ENCODE peak calls at places on chromosomes 11 and 22, in ten cellular contexts. Q, S, L, D, F, W, G, N, H and M are unnamed samples.

GRCh38 chr22:27628891-27629631 is 172.5 kb downstream of the MN1 start:
- DNase-seq in D (no peak), Q (no peak), W (peak; percentile 62), L (no peak), F (no peak), S (no peak), H (peak; percentile 37), N (no peak), G (no peak), M (no peak)

GRCh38 chr22:49599691-49600451 is 227.8 kb downstream of the BRD1 start:
- DNase-seq in W (no peak), S (no peak), Q (no peak), N (no peak), G (no peak), H (no peak), L (no peak), F (no peak), D (no peak), M (no peak)

GRCh38 chr11:36487619-36488018 is 22.5 kb downstream of the TRAF6 start:
- DNase-seq in H (no peak), Q (no peak), S (peak; percentile 89), F (no peak), D (no peak), W (no peak), N (peak; percentile 20), G (peak; percentile 63), L (no peak), M (no peak)

GRCh38 chr11:122797651-122798050 is 40.6 kb upstream of the CRTAM start:
- DNase-seq in D (no peak), Q (no peak), S (no peak), G (no peak), F (peak; percentile 25), L (no peak), N (no peak), H (no peak), W (no peak), M (no peak)

GRCh38 chr11:19957301-19957985 is 202.8 kb downstream of the DBX1 start:
- DNase-seq in F (no peak), Q (no peak), N (no peak), G (no peak), L (no peak), S (no peak), H (no peak), W (no peak), D (peak; percentile 48), M (no peak)

GRCh38 chr11:128902515-128903066 is 11.4 kb downstream of the KCNJ5 start:
- DNase-seq in L (no peak), Q (no peak), D (peak; percentile 84), G (no peak), H (no peak), S (no peak), N (no peak), F (peak; percentile 87), W (no peak), M (peak; percentile 41)

GRCh38 chr11:15490535-15490934 is 375.8 kb downstream of the INSC start:
- DNase-seq in F (no peak), D (no peak), W (no peak), H (no peak), N (no peak), S (no peak), Q (no peak), L (no peak), G (no peak), M (no peak)

GRCh38 chr22:19880786-19881569 is 26.3 kb upstream of the GNB1L start:
- DNase-seq in S (peak; percentile 97), G (peak; percentile 96), F (peak; percentile 97), D (peak; percentile 97), Q (peak; percentile 68), H (peak; percentile 41), L (peak; percentile 92), W (peak; percentile 92), N (no peak), M (peak; percentile 99)

GRCh38 chr11:1572200-1573076 is at the start of gene DUSP8:
- DNase-seq in W (peak; percentile 76), H (peak; percentile 53), G (peak; percentile 80), Q (peak; percentile 93), F (peak; percentile 93), N (peak; percentile 71), S (peak; percentile 81), L (no peak), D (peak; percentile 74), M (peak; percentile 86)

GRCh38 chr11:1571760-1572199 is 291 bp downstream of the DUSP8 start:
- DNase-seq in W (no peak), N (no peak), H (no peak), D (no peak), S (no peak), Q (no peak), L (no peak), F (no peak), G (no peak), M (no peak)

GRCh38 chr11:1574256-1575242 is 2.5 kb upstream of the DUSP8 start:
- DNase-seq in L (no peak), H (no peak), D (peak; percentile 16), G (peak; percentile 40), Q (peak; percentile 65), N (peak; percentile 58), W (peak; percentile 42), F (peak; percentile 74), S (peak; percentile 30), M (peak; percentile 62)

GRCh38 chr11:1573847-1574255 is 1.8 kb upstream of the DUSP8 start:
- DNase-seq in L (no peak), N (no peak), D (no peak), Q (no peak), H (peak; percentile 39), G (no peak), W (peak; percentile 64), S (no peak), F (no peak), M (no peak)

GRCh38 chr11:1573077-1573846 is 1.2 kb upstream of the DUSP8 start:
- DNase-seq in N (no peak), L (no peak), W (no peak), G (no peak), F (no peak), Q (no peak), S (no peak), D (no peak), H (no peak), M (no peak)
- TF ChIP-seq EZH2 in N (no peak), L (no peak), W (no peak), G (peak; percentile 86), F (peak; percentile 47), Q (no peak), S (no peak), D (peak; percentile 95), H (no peak), M (no peak)

GRCh38 chr11:114059984-114060401 is 482 bp downstream of the ZBTB16 start:
- DNase-seq in S (peak; percentile 81), Q (peak; percentile 38), H (no peak), L (no peak), N (no peak), F (peak; percentile 63), W (no peak), D (no peak), G (no peak), M (peak; percentile 53)

GRCh38 chr11:114058026-114058706 is 1.3 kb upstream of the ZBTB16 start:
- DNase-seq in L (no peak), F (no peak), H (no peak), S (no peak), D (no peak), G (no peak), W (no peak), Q (no peak), N (no peak), M (peak; percentile 61)

GRCh38 chr11:114057605-114058004 is 1.9 kb upstream of the ZBTB16 start:
- DNase-seq in Q (no peak), F (no peak), H (no peak), D (no peak), L (no peak), N (no peak), S (no peak), G (no peak), W (no peak), M (no peak)

GRCh38 chr11:114059278-114059983 is at the start of gene ZBTB16:
- DNase-seq in H (no peak), L (peak; percentile 61), G (peak; percentile 83), W (no peak), F (peak; percentile 37), N (no peak), Q (peak; percentile 21), D (no peak), S (peak; percentile 90), M (peak; percentile 92)

GRCh38 chr11:114058871-114059277 is 637 bp upstream of the ZBTB16 start:
- DNase-seq in S (no peak), F (peak; percentile 37), H (no peak), D (no peak), N (no peak), W (no peak), G (no peak), Q (no peak), L (no peak), M (peak; percentile 57)
- TF ChIP-seq EZH2 in S (no peak), F (peak; percentile 98), H (no peak), D (no peak), N (no peak), W (no peak), G (no peak), Q (no peak), L (no peak), M (peak; percentile 85)

DNA sequence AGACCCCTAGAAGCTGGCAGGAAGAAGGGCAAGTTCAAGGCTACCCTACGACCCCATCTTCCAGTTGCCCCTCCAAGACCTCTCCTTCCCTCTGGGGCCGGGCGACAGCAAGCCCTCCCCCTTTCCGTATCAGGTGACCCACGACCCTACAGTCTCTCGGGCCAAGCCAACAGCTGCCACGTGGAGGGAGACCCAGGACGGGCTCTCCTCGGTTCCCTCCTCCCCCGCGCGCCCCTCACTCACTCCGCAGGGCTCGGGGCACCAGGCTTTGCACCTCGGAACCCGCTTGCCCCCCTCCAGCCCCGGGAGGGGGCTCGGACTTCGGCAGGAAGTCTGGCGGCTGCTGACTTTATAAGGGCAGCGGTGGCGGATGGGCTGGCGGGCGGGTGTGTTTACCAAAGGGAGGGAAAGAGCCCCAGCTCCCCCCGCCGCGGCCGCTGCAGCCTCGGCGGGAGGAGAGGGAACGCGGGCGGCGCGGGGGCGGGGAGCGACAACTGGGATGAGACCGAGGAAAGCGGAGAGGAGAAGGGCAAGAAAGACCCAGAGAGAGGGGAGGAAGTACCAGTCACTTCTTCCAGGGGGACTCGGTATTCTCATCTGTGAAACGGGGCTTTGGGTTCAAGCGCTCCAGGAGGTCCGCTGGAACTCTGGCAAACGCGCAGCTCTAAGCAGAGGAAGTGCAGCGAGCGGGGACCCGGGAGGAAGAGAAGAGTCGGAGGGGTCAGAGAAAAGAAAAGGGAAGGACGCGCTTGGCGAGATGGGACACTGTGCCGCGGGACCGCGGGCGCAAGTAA is 767 bp downstream of the SLC43A1 start:
- DNase-seq in W (peak; percentile 17), L (no peak), F (peak; percentile 74), D (peak; percentile 29), H (no peak), Q (peak; percentile 76), G (peak; percentile 36), N (no peak), S (peak; percentile 43), M (peak; percentile 80)
- TF ChIP-seq EZH2 in W (peak; percentile 79), L (no peak), F (no peak), D (no peak), H (no peak), Q (no peak), G (no peak), N (no peak), S (no peak), M (no peak)

DNA sequence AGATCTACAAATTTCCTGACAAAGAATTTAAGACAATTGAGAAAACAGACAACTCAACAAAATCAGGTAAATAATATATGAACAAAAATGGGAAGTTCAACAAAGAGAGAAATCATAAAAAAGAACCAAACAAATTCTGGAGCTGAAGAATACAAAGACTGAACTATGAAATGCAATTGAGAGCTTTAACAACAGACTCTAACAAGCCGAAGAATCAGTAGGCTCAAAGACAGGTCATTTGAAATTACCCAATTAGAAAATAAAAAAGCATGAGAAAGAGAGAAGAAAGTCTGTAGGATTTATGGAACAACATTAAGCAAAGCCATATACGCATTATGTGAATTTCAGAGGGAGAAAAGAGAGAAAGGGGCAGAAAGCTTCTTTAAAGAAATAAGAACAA is 72.8 kb downstream of the TBC1D22A start:
- DNase-seq in F (no peak), G (no peak), L (no peak), D (no peak), N (no peak), W (no peak), Q (no peak), S (no peak), H (no peak), M (no peak)
- TF ChIP-seq EZH2 in F (no peak), G (no peak), L (no peak), D (no peak), N (no peak), W (no peak), Q (no peak), S (no peak), H (no peak), M (no peak)